ENCODE peak calls at places on chromosomes 6 and 20, in ten cellular contexts. One of them, this sample, is unnamed.

GRCh38 chr6:107668826-107669474 is 155.2 kb downstream of the SCML4 start:
- DNase-seq in breast epithelium: no peak
- DNase-seq in esophagus muscularis mucosa: no peak
- DNase-seq in Panc1: no peak
- DNase-seq in spleen: peak; percentile 85
- DNase-seq in endothelial cell of umbilical vein: no peak
- DNase-seq in HCT116: no peak
- DNase-seq in GM12878: peak; percentile 34
- DNase-seq in GM12891: peak; percentile 55
- DNase-seq in stomach: no peak
- DNase-seq in this sample: peak; percentile 66

GRCh38 chr6:14079433-14079832 is 38.1 kb upstream of the CD83 start:
- DNase-seq in breast epithelium: peak; percentile 23
- DNase-seq in GM12878: no peak
- DNase-seq in HCT116: no peak
- DNase-seq in GM12891: no peak
- DNase-seq in esophagus muscularis mucosa: no peak
- DNase-seq in spleen: no peak
- DNase-seq in endothelial cell of umbilical vein: no peak
- DNase-seq in stomach: no peak
- DNase-seq in Panc1: no peak
- DNase-seq in this sample: no peak

GRCh38 chr6:36967757-36968156 is 13.2 kb downstream of the PI16 start:
- DNase-seq in GM12878: no peak
- DNase-seq in breast epithelium: no peak
- DNase-seq in stomach: no peak
- DNase-seq in GM12891: no peak
- DNase-seq in Panc1: no peak
- DNase-seq in HCT116: no peak
- DNase-seq in spleen: peak; percentile 23
- DNase-seq in endothelial cell of umbilical vein: no peak
- DNase-seq in esophagus muscularis mucosa: no peak
- DNase-seq in this sample: no peak

GRCh38 chr20:57037689-57038088 is 228.8 kb downstream of the BMP7 start:
- DNase-seq in endothelial cell of umbilical vein: no peak
- DNase-seq in breast epithelium: no peak
- DNase-seq in spleen: no peak
- DNase-seq in GM12891: no peak
- DNase-seq in GM12878: no peak
- DNase-seq in HCT116: no peak
- DNase-seq in esophagus muscularis mucosa: no peak
- DNase-seq in stomach: no peak
- DNase-seq in Panc1: no peak
- DNase-seq in this sample: no peak

GRCh38 chr6:26187981-26188635 is 100.9 kb downstream of the HFE start:
- DNase-seq in spleen: no peak
- DNase-seq in GM12891: no peak
- DNase-seq in endothelial cell of umbilical vein: no peak
- DNase-seq in Panc1: no peak
- DNase-seq in stomach: no peak
- DNase-seq in HCT116: peak; percentile 39
- DNase-seq in esophagus muscularis mucosa: no peak
- DNase-seq in GM12878: no peak
- DNase-seq in breast epithelium: no peak
- DNase-seq in this sample: no peak

GRCh38 chr6:129860901-129861665 is at the start of gene TMEM244:
- DNase-seq in HCT116: no peak
- DNase-seq in Panc1: no peak
- DNase-seq in breast epithelium: no peak
- DNase-seq in stomach: no peak
- DNase-seq in GM12878: no peak
- DNase-seq in esophagus muscularis mucosa: no peak
- DNase-seq in spleen: no peak
- DNase-seq in GM12891: no peak
- DNase-seq in endothelial cell of umbilical vein: no peak
- DNase-seq in this sample: no peak

GRCh38 chr20:51059862-51060261 is 37.0 kb upstream of the KCNG1 start:
- DNase-seq in HCT116: no peak
- DNase-seq in GM12878: no peak
- DNase-seq in Panc1: no peak
- DNase-seq in endothelial cell of umbilical vein: no peak
- DNase-seq in stomach: no peak
- DNase-seq in GM12891: no peak
- DNase-seq in breast epithelium: no peak
- DNase-seq in esophagus muscularis mucosa: no peak
- DNase-seq in spleen: no peak
- DNase-seq in this sample: no peak

GRCh38 chr6:134537146-134537555 is 219.2 kb upstream of the SGK1 start:
- DNase-seq in GM12878: no peak
- DNase-seq in HCT116: peak; percentile 92
- DNase-seq in breast epithelium: no peak
- DNase-seq in esophagus muscularis mucosa: no peak
- DNase-seq in endothelial cell of umbilical vein: no peak
- DNase-seq in spleen: no peak
- DNase-seq in stomach: no peak
- DNase-seq in GM12891: no peak
- DNase-seq in Panc1: peak; percentile 93
- DNase-seq in this sample: no peak

GRCh38 chr20:58054744-58055373 is 173.6 kb downstream of the ANKRD60 start:
- DNase-seq in HCT116: no peak
- DNase-seq in stomach: no peak
- DNase-seq in GM12891: no peak
- DNase-seq in Panc1: no peak
- DNase-seq in GM12878: no peak
- DNase-seq in esophagus muscularis mucosa: peak; percentile 88
- DNase-seq in breast epithelium: peak; percentile 51
- DNase-seq in endothelial cell of umbilical vein: peak; percentile 9
- DNase-seq in spleen: no peak
- DNase-seq in this sample: no peak

GRCh38 chr6:157552171-157552747 is 171.3 kb downstream of the ZDHHC14 start:
- DNase-seq in spleen: no peak
- DNase-seq in GM12891: no peak
- DNase-seq in HCT116: no peak
- DNase-seq in stomach: no peak
- DNase-seq in esophagus muscularis mucosa: no peak
- DNase-seq in breast epithelium: no peak
- DNase-seq in Panc1: no peak
- DNase-seq in GM12878: no peak
- DNase-seq in endothelial cell of umbilical vein: no peak
- DNase-seq in this sample: no peak

GRCh38 chr20:17655865-17656489 is 26.1 kb downstream of the RRBP1 start:
- DNase-seq in spleen: peak; percentile 34
- DNase-seq in HCT116: no peak
- DNase-seq in stomach: no peak
- DNase-seq in breast epithelium: no peak
- DNase-seq in GM12891: no peak
- DNase-seq in Panc1: no peak
- DNase-seq in esophagus muscularis mucosa: no peak
- DNase-seq in GM12878: peak; percentile 11
- DNase-seq in endothelial cell of umbilical vein: no peak
- DNase-seq in this sample: no peak

GRCh38 chr6:68238097-68238597 is 396.9 kb upstream of the ADGRB3 start:
- DNase-seq in HCT116: no peak
- DNase-seq in endothelial cell of umbilical vein: no peak
- DNase-seq in GM12878: no peak
- DNase-seq in spleen: no peak
- DNase-seq in Panc1: no peak
- DNase-seq in breast epithelium: no peak
- DNase-seq in esophagus muscularis mucosa: no peak
- DNase-seq in GM12891: no peak
- DNase-seq in stomach: no peak
- DNase-seq in this sample: no peak

GRCh38 chr6:46796842-46797241 is 3.7 kb downstream of the MEP1A start:
- DNase-seq in endothelial cell of umbilical vein: no peak
- DNase-seq in GM12891: no peak
- DNase-seq in GM12878: no peak
- DNase-seq in esophagus muscularis mucosa: no peak
- DNase-seq in breast epithelium: no peak
- DNase-seq in spleen: no peak
- DNase-seq in HCT116: no peak
- DNase-seq in Panc1: no peak
- DNase-seq in stomach: no peak
- DNase-seq in this sample: no peak

GRCh38 chr6:134826889-134827737 is 122.8 kb downstream of the ALDH8A1 start:
- DNase-seq in esophagus muscularis mucosa: no peak
- DNase-seq in spleen: no peak
- DNase-seq in stomach: peak; percentile 28
- DNase-seq in HCT116: no peak
- DNase-seq in breast epithelium: peak; percentile 78
- DNase-seq in GM12891: no peak
- DNase-seq in GM12878: no peak
- DNase-seq in Panc1: no peak
- DNase-seq in endothelial cell of umbilical vein: no peak
- DNase-seq in this sample: no peak

DNA sequence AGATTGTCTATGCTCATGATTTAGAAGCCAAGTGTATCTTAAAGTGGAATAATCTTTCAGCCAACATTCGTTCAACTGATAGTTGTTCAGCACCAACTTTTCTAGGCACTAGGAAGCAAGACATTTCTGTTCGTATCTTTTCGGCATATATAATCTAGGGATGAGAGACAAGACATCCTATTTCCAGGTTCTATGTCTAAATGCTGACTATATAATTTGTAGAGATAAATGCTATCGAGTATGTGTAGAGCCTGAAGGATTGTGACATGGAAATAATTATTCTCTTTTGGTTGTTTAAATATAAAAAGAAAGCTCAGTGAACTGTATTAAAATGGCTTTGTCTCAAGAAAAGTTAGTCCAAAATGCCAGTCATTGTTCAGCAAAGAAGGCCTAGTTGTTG is 371.6 kb downstream of the DOK5 start:
- DNase-seq in Panc1: no peak
- DNase-seq in GM12878: no peak
- DNase-seq in breast epithelium: no peak
- DNase-seq in stomach: no peak
- DNase-seq in endothelial cell of umbilical vein: no peak
- DNase-seq in esophagus muscularis mucosa: no peak
- DNase-seq in spleen: no peak
- DNase-seq in HCT116: no peak
- DNase-seq in GM12891: no peak
- DNase-seq in this sample: no peak
- TF ChIP-seq POLR2AphosphoS5 in Panc1: no peak
- TF ChIP-seq POLR2AphosphoS5 in GM12878: no peak
- TF ChIP-seq POLR2AphosphoS5 in breast epithelium: no peak
- TF ChIP-seq POLR2AphosphoS5 in stomach: no peak
- TF ChIP-seq POLR2AphosphoS5 in endothelial cell of umbilical vein: no peak
- TF ChIP-seq POLR2AphosphoS5 in esophagus muscularis mucosa: no peak
- TF ChIP-seq POLR2AphosphoS5 in spleen: no peak
- TF ChIP-seq POLR2AphosphoS5 in HCT116: no peak
- TF ChIP-seq POLR2AphosphoS5 in GM12891: no peak
- TF ChIP-seq POLR2AphosphoS5 in this sample: no peak

GRCh38 chr20:45951474-45951873 is 17.0 kb downstream of the PCIF1 start:
- DNase-seq in spleen: no peak
- DNase-seq in breast epithelium: no peak
- DNase-seq in Panc1: no peak
- DNase-seq in HCT116: no peak
- DNase-seq in GM12891: no peak
- DNase-seq in stomach: no peak
- DNase-seq in endothelial cell of umbilical vein: no peak
- DNase-seq in GM12878: no peak
- DNase-seq in esophagus muscularis mucosa: no peak
- DNase-seq in this sample: no peak

GRCh38 chr20:45948261-45948733 is 13.8 kb downstream of the PCIF1 start:
- DNase-seq in stomach: no peak
- DNase-seq in Panc1: no peak
- DNase-seq in GM12878: no peak
- DNase-seq in breast epithelium: no peak
- DNase-seq in endothelial cell of umbilical vein: no peak
- DNase-seq in GM12891: no peak
- DNase-seq in HCT116: no peak
- DNase-seq in esophagus muscularis mucosa: no peak
- DNase-seq in spleen: no peak
- DNase-seq in this sample: no peak

GRCh38 chr20:45950330-45950646 is 15.8 kb downstream of the PCIF1 start:
- DNase-seq in esophagus muscularis mucosa: no peak
- DNase-seq in endothelial cell of umbilical vein: no peak
- DNase-seq in Panc1: no peak
- DNase-seq in GM12878: no peak
- DNase-seq in GM12891: no peak
- DNase-seq in breast epithelium: no peak
- DNase-seq in HCT116: no peak
- DNase-seq in spleen: no peak
- DNase-seq in stomach: no peak
- DNase-seq in this sample: no peak

GRCh38 chr20:45948742-45949541 is 14.5 kb downstream of the PCIF1 start:
- DNase-seq in GM12878: no peak
- DNase-seq in Panc1: no peak
- DNase-seq in stomach: no peak
- DNase-seq in esophagus muscularis mucosa: no peak
- DNase-seq in endothelial cell of umbilical vein: no peak
- DNase-seq in HCT116: no peak
- DNase-seq in spleen: no peak
- DNase-seq in breast epithelium: no peak
- DNase-seq in GM12891: no peak
- DNase-seq in this sample: no peak

GRCh38 chr20:45949542-45950329 is 15.3 kb downstream of the PCIF1 start:
- DNase-seq in stomach: no peak
- DNase-seq in esophagus muscularis mucosa: no peak
- DNase-seq in endothelial cell of umbilical vein: no peak
- DNase-seq in GM12891: no peak
- DNase-seq in spleen: no peak
- DNase-seq in HCT116: no peak
- DNase-seq in Panc1: no peak
- DNase-seq in GM12878: no peak
- DNase-seq in breast epithelium: no peak
- DNase-seq in this sample: no peak
- TF ChIP-seq POLR2AphosphoS5 in stomach: no peak
- TF ChIP-seq POLR2AphosphoS5 in esophagus muscularis mucosa: no peak
- TF ChIP-seq POLR2AphosphoS5 in endothelial cell of umbilical vein: peak; percentile 15
- TF ChIP-seq POLR2AphosphoS5 in GM12891: peak; percentile 57
- TF ChIP-seq POLR2AphosphoS5 in spleen: peak; percentile 63
- TF ChIP-seq POLR2AphosphoS5 in HCT116: peak; percentile 32
- TF ChIP-seq POLR2AphosphoS5 in Panc1: peak; percentile 18
- TF ChIP-seq POLR2AphosphoS5 in GM12878: peak; percentile 38
- TF ChIP-seq POLR2AphosphoS5 in breast epithelium: no peak
- TF ChIP-seq POLR2AphosphoS5 in this sample: peak; percentile 68

GRCh38 chr6:75205776-75206334 is at the start of gene COL12A1:
- DNase-seq in GM12891: no peak
- DNase-seq in stomach: peak; percentile 80
- DNase-seq in GM12878: no peak
- DNase-seq in Panc1: no peak
- DNase-seq in esophagus muscularis mucosa: peak; percentile 98
- DNase-seq in HCT116: peak; percentile 80
- DNase-seq in breast epithelium: peak; percentile 90
- DNase-seq in spleen: peak; percentile 81
- DNase-seq in endothelial cell of umbilical vein: peak; percentile 70
- DNase-seq in this sample: peak; percentile 13
- TF ChIP-seq POLR2AphosphoS5 in GM12891: no peak
- TF ChIP-seq POLR2AphosphoS5 in stomach: peak; percentile 65
- TF ChIP-seq POLR2AphosphoS5 in GM12878: no peak
- TF ChIP-seq POLR2AphosphoS5 in Panc1: no peak
- TF ChIP-seq POLR2AphosphoS5 in esophagus muscularis mucosa: peak; percentile 86
- TF ChIP-seq POLR2AphosphoS5 in HCT116: peak; percentile 25
- TF ChIP-seq POLR2AphosphoS5 in breast epithelium: peak; percentile 94
- TF ChIP-seq POLR2AphosphoS5 in spleen: peak; percentile 54
- TF ChIP-seq POLR2AphosphoS5 in endothelial cell of umbilical vein: peak; percentile 53
- TF ChIP-seq POLR2AphosphoS5 in this sample: no peak

DNA sequence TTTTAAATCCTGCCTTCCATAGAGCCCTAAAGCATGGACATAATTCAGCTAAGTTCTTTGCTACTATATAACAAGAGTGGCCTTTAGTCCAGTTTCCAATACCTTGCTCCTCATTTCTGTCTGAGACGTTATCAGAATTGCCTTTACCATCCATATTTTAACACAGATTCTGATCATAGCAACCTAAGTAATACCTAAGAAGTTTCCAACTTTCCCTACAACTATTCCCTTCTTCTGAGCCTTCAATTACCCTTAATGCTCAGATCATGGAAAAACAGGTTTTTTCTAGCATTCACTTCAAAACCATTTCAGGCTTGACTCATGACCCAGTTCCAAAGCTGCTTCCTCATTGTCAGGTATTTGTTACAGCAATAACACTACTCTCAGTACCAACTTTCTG is 367.1 kb downstream of the C6orf118 start:
- DNase-seq in GM12891: no peak
- DNase-seq in esophagus muscularis mucosa: no peak
- DNase-seq in endothelial cell of umbilical vein: no peak
- DNase-seq in GM12878: no peak
- DNase-seq in breast epithelium: no peak
- DNase-seq in spleen: no peak
- DNase-seq in HCT116: no peak
- DNase-seq in stomach: no peak
- DNase-seq in Panc1: no peak
- DNase-seq in this sample: no peak
- TF ChIP-seq POLR2AphosphoS5 in GM12891: no peak
- TF ChIP-seq POLR2AphosphoS5 in esophagus muscularis mucosa: no peak
- TF ChIP-seq POLR2AphosphoS5 in endothelial cell of umbilical vein: no peak
- TF ChIP-seq POLR2AphosphoS5 in GM12878: no peak
- TF ChIP-seq POLR2AphosphoS5 in breast epithelium: no peak
- TF ChIP-seq POLR2AphosphoS5 in spleen: no peak
- TF ChIP-seq POLR2AphosphoS5 in HCT116: no peak
- TF ChIP-seq POLR2AphosphoS5 in stomach: no peak
- TF ChIP-seq POLR2AphosphoS5 in Panc1: no peak
- TF ChIP-seq POLR2AphosphoS5 in this sample: no peak

This sample was measured in GM12892.